ENCODE peak calls at places on chromosomes 2 and 18, in eight cellular contexts. F, O, Y, W, G, V, P and K are unnamed samples.

GRCh38 chr2:46914578-46915230 is 902 bp downstream of the MCFD2 start:
- DNase-seq in F (no peak), O (no peak), Y (no peak), W (no peak), G (no peak), V (no peak), P (no peak), K (peak; percentile 41)

GRCh38 chr2:64913357-64913869 is 75.8 kb upstream of the SLC1A4 start:
- DNase-seq in F (peak; percentile 67), O (no peak), Y (peak; percentile 73), W (no peak), G (no peak), V (no peak), P (no peak), K (peak; percentile 21)

GRCh38 chr2:207801259-207801658 is 31.6 kb upstream of the FZD5 start:
- DNase-seq in F (peak; percentile 55), O (no peak), Y (no peak), W (no peak), G (no peak), V (no peak), P (no peak), K (no peak)

GRCh38 chr2:236359426-236359825 is 95.2 kb upstream of the ASB18 start:
- DNase-seq in F (no peak), O (no peak), Y (no peak), W (no peak), G (peak; percentile 12), V (no peak), P (no peak), K (no peak)

GRCh38 chr2:29123584-29124349 is 8.6 kb downstream of the CLIP4 start:
- DNase-seq in F (peak; percentile 91), O (no peak), Y (no peak), W (no peak), G (no peak), V (no peak), P (no peak), K (no peak)

GRCh38 chr2:120547662-120548061 is 188.0 kb upstream of the GLI2 start:
- DNase-seq in F (no peak), O (no peak), Y (no peak), W (no peak), G (no peak), V (no peak), P (no peak), K (no peak)

GRCh38 chr18:8073167-8073566 is 506.1 kb downstream of the PTPRM start:
- DNase-seq in F (no peak), O (no peak), Y (no peak), W (no peak), G (no peak), V (no peak), P (no peak), K (no peak)

GRCh38 chr2:19902272-19902730 is 518 bp upstream of the TTC32 start:
- DNase-seq in F (no peak), O (no peak), Y (no peak), W (no peak), G (no peak), V (no peak), P (no peak), K (no peak)

GRCh38 chr2:101763496-101764333 is 66.2 kb downstream of the MAP4K4 start:
- DNase-seq in F (no peak), O (no peak), Y (no peak), W (no peak), G (no peak), V (no peak), P (no peak), K (no peak)

GRCh38 chr2:105783151-105783738 is 38.5 kb downstream of the NCK2 start:
- DNase-seq in F (no peak), O (no peak), Y (no peak), W (no peak), G (no peak), V (no peak), P (no peak), K (no peak)

GRCh38 chr2:404581-404980 is 116.7 kb upstream of the ALKAL2 start:
- DNase-seq in F (no peak), O (no peak), Y (no peak), W (no peak), G (no peak), V (no peak), P (no peak), K (no peak)

GRCh38 chr18:10114727-10115463 is 201.1 kb downstream of the VAPA start:
- DNase-seq in F (no peak), O (no peak), Y (no peak), W (no peak), G (no peak), V (no peak), P (no peak), K (no peak)

GRCh38 chr2:70898363-70899240 is 37.1 kb upstream of the ATP6V1B1 start:
- DNase-seq in F (no peak), O (no peak), Y (no peak), W (no peak), G (no peak), V (no peak), P (no peak), K (no peak)

GRCh38 chr2:52918551-52918950 is 849.1 kb upstream of the CHAC2 start:
- DNase-seq in F (peak; percentile 39), O (no peak), Y (no peak), W (no peak), G (no peak), V (no peak), P (no peak), K (no peak)

GRCh38 chr2:49265471-49265870 is 111.2 kb upstream of the FSHR start:
- DNase-seq in F (no peak), O (no peak), Y (no peak), W (no peak), G (no peak), V (no peak), P (no peak), K (no peak)

GRCh38 chr2:38743672-38744398 is 7.3 kb downstream of the SRSF7 start:
- DNase-seq in F (no peak), O (no peak), Y (no peak), W (no peak), G (no peak), V (no peak), P (no peak), K (no peak)
- H3K4me1 ChIP-seq in F (peaks cover 17% of the 10 kb centered on the region), O (peaks cover 10% of the 10 kb centered on the region), Y (peaks cover 15% of the 10 kb centered on the region), W (peaks cover 39% of the 10 kb centered on the region), G (peaks cover 13% of the 10 kb centered on the region), V (peaks cover 53% of the 10 kb centered on the region), P (peaks cover 34% of the 10 kb centered on the region), K (peaks cover 5% of the 10 kb centered on the region)

GRCh38 chr2:219282943-219283581 is 3.9 kb downstream of the DNAJB2 start:
- DNase-seq in F (no peak), O (no peak), Y (no peak), W (peak; percentile 33), G (no peak), V (no peak), P (no peak), K (no peak)

GRCh38 chr2:219280682-219281081 is 1.5 kb downstream of the DNAJB2 start:
- DNase-seq in F (no peak), O (no peak), Y (no peak), W (no peak), G (no peak), V (no peak), P (no peak), K (no peak)

GRCh38 chr2:219281588-219281987 is 2.4 kb downstream of the DNAJB2 start:
- DNase-seq in F (no peak), O (no peak), Y (no peak), W (no peak), G (no peak), V (no peak), P (no peak), K (no peak)

GRCh38 chr2:219284501-219285347 is 5.6 kb downstream of the DNAJB2 start:
- DNase-seq in F (no peak), O (no peak), Y (no peak), W (peak; percentile 58), G (no peak), V (no peak), P (no peak), K (no peak)

DNA sequence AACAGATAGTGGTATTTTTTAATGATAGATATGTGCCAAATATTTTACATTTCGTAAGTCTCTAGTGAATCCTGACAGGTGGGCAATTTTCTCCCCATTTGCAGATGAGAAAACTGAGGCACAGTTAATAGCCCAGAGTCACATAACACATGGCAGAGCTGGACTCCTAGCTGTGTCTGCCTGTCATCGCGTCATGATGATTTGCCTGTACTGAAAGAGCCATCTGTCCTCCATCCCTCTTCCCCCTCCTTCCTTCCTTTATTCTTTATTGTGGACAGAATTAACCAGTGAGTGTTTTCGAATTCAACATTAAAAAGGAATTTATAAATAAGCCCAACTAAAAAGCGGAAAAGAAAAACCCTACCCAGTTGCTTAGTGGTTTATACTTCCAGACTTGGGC is 3.2 kb downstream of the DNAJB2 start:
- DNase-seq in F (no peak), O (no peak), Y (no peak), W (no peak), G (no peak), V (no peak), P (no peak), K (no peak)
- H3K36me3 ChIP-seq in F (no peaks in the 10 kb centered on the region), O (no peaks in the 10 kb centered on the region), Y (no peaks in the 10 kb centered on the region), W (peaks cover 51% of the 10 kb centered on the region), G (no peaks in the 10 kb centered on the region), V (peaks cover 30% of the 10 kb centered on the region), P (no peaks in the 10 kb centered on the region), K (peaks cover 9% of the 10 kb centered on the region)

DNA sequence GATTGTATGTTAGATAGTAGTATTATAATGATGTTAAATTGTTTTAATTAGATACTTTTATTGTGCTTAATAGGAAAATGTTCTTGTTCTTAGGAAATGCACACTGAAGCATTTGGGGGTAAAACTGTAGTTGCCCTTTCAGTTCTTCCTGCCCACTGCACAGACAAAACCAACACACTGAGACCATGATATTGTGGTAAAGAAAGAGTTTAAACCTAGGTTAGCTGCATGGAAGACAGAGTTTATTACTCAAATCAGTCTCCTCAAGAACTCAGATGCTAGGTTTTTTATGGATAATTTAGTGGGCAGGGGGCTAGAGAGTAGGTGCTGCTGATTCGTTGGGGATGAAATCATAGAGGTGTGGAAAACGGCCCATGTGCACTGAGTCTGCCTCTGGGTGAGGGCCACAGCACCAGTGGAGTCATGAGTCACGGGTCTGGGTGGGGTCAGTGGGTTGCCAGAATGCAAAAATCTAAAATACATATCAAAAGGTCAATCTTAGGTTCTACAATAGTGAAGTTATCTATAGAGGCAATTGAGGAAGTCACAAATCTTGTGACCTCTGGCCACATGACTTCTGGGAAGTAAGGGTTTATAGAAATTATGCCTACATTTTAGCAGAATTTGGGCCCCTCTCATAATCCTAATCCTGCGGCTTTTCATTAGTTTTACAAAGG is 283.4 kb upstream of the FBXO11 start:
- DNase-seq in F (no peak), O (no peak), Y (no peak), W (no peak), G (no peak), V (no peak), P (no peak), K (no peak)
- H3K4me3 ChIP-seq in F (no peak overlapping the region), O (no peak overlapping the region), Y (no peak overlapping the region), W (no peak overlapping the region), G (no peak overlapping the region), V (no peak overlapping the region), P (no peak overlapping the region), K (no peak overlapping the region)

DNA sequence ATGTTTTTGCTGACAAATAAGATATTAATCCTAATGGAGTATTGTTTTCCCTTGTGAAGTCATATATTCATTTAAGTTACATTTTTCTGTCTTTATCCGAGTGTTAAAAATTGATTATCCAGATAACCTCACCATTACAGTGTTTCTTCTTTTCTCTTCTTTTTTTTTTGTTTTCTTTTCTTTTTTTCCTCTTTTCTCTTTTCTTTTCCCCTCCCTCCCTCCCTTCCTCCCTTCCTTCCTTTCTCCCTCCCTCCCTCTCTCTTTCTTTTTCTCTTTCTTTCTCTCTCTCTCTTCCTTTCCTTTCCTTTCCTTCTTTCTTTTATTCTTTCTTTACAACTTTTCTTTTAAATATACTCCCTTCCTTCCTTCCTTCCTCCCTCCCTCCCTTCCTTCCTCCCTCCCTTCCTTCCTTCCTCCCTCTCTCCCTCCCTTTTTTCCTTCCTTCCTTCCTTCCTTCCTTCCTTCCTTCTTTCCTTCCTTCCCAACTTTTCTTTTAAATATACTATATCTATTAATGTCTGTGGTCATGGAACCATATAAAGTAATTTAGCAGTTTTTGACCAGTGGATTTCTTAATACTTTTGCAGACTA is 40.9 kb downstream of the UBE2E3 start:
- DNase-seq in F (no peak), O (no peak), Y (no peak), W (no peak), G (no peak), V (no peak), P (no peak), K (no peak)
- H3K4me1 ChIP-seq in F (no peaks in the 10 kb centered on the region), O (no peaks in the 10 kb centered on the region), Y (peaks cover 26% of the 10 kb centered on the region), W (no peaks in the 10 kb centered on the region), G (no peaks in the 10 kb centered on the region), V (no peaks in the 10 kb centered on the region), P (peaks cover 18% of the 10 kb centered on the region), K (no peaks in the 10 kb centered on the region)